ENCODE peak calls at places on chromosomes 12 and 14, in four cellular contexts. Q is OCI-LY7, T is right lobe of liver, B is lung. F is an unnamed sample. For H3K4me1, the result is how much of the 10 kb centered on the place peaks cover.

GRCh38 chr12:129001-129400 is 62.4 kb downstream of the IQSEC3 start:
- DNase-seq in Q (no peak), T (no peak), B (no peak), F (no peak)

GRCh38 chr12:12445882-12446181 is 89.0 kb downstream of the BORCS5 start:
- DNase-seq in Q (no peak), T (no peak), B (no peak), F (no peak)

GRCh38 chr12:81022531-81022930 is 55.3 kb upstream of the ACSS3 start:
- DNase-seq in Q (no peak), T (no peak), B (no peak), F (no peak)

GRCh38 chr12:58814036-58814435 is 106.3 kb downstream of the LRIG3 start:
- DNase-seq in Q (no peak), T (no peak), B (no peak), F (no peak)

GRCh38 chr12:47184813-47185212 is 105.1 kb upstream of the AMIGO2 start:
- DNase-seq in Q (no peak), T (no peak), B (peak), F (no peak)

GRCh38 chr12:110079477-110080400 is 31.4 kb upstream of the C12orf76 start:
- DNase-seq in Q (peak), T (peak), B (peak), F (peak)

GRCh38 chr14:63273717-63274673 is 44.7 kb downstream of the GPHB5 start:
- DNase-seq in Q (no peak), T (no peak), B (peak), F (no peak)

GRCh38 chr14:35404496-35405303 is at the start of gene NFKBIA:
- DNase-seq in Q (peak), T (peak), B (peak), F (peak)

GRCh38 chr14:95619785-95620417 is 66.3 kb upstream of the TCL1B start:
- DNase-seq in Q (no peak), T (no peak), B (no peak), F (no peak)
- H3K4me3 ChIP-seq in Q (no peak), T (no peak), B (no peak), F (no peak)

GRCh38 chr12:50164963-50165362 is 2.2 kb downstream of the CERS5 start:
- DNase-seq in Q (no peak), T (no peak), B (no peak), F (no peak)

GRCh38 chr12:50162225-50162624 is 4.9 kb downstream of the CERS5 start:
- DNase-seq in Q (no peak), T (no peak), B (no peak), F (no peak)

GRCh38 chr12:50166776-50167025 is 468 bp downstream of the CERS5 start:
- DNase-seq in Q (no peak), T (peak), B (peak), F (peak)

GRCh38 chr12:50167026-50167742 is at the start of gene CERS5:
- DNase-seq in Q (peak), T (peak), B (peak), F (peak)
- H3K4me1 ChIP-seq in Q (under half), T (under half), B (under half), F (under half)

GRCh38 chr12:4355843-4356327 is 23.6 kb downstream of the FGF23 start:
- DNase-seq in Q (peak), T (no peak), B (no peak), F (peak)
- TF ChIP-seq CTCF in Q (peak), T (no peak), B (no peak), F (peak)

GRCh38 chr12:113630625-113631024 is 159.0 kb upstream of the LHX5 start:
- DNase-seq in Q (no peak), T (no peak), B (no peak), F (no peak)

GRCh38 chr12:113620437-113620976 is 148.8 kb upstream of the LHX5 start:
- DNase-seq in Q (no peak), T (no peak), B (no peak), F (no peak)

GRCh38 chr12:113622410-113622809 is 150.7 kb upstream of the LHX5 start:
- DNase-seq in Q (no peak), T (no peak), B (no peak), F (no peak)

GRCh38 chr12:113625499-113625898 is 153.8 kb upstream of the LHX5 start:
- DNase-seq in Q (no peak), T (no peak), B (no peak), F (no peak)
- H3K4me3 ChIP-seq in Q (no peak), T (no peak), B (no peak), F (no peak)

DNA sequence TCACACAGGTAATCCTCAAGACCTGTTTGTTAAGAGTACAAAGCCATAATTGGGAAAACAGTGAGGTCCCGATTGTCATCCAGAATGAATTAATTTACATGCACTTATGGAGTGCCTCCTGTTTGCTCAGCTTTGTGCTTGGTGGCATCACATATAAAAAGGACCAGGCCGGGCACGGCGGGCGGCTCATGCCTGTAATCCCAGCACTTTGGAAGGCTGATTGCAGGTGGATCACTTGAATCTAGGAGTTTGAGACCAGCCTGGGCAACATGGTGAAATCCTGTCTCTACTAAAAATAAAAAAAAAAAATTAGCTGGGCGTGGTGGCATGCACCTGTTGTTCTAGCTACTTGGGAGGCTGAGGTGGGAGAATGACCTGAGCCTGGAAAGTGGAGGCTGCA is 247.4 kb downstream of the CACNA1C start:
- DNase-seq in Q (no peak), T (no peak), B (no peak), F (no peak)
- H3K4me1 ChIP-seq in Q (half or more), T (under half), B (under half), F (under half)

GRCh38 chr12:61823102-61823501 is 437.1 kb upstream of the USP15 start:
- DNase-seq in Q (no peak), T (no peak), B (no peak), F (no peak)
- TF ChIP-seq CTCF in Q (no peak), T (no peak), B (no peak), F (no peak)

GRCh38 chr14:54220697-54221431 is 175.9 kb upstream of the CDKN3 start:
- DNase-seq in Q (no peak), T (no peak), B (no peak), F (no peak)
- H3K4me3 ChIP-seq in Q (no peak), T (peak), B (no peak), F (no peak)

DNA sequence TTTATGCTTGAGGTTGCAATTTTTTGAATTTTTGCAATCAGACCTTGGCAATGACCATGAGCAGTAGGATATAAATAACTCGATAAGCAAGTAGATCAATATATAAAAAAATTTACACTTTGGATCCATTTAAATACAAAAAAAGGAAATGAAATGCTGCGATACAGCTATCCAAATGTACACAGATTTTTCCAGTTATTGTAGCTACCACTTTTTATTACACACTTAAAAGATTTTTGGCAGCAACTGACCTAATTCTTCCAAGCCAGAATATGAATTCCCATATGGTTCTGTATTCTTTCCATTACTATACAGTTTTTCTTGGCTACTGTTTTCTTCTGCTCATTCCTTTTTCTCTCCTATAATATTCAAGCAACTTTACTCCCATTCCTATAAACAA is 52.2 kb downstream of the TMTC1 start:
- DNase-seq in Q (no peak), T (no peak), B (no peak), F (no peak)
- H3K4me1 ChIP-seq in Q (under half), T (under half), B (under half), F (under half)

DNA sequence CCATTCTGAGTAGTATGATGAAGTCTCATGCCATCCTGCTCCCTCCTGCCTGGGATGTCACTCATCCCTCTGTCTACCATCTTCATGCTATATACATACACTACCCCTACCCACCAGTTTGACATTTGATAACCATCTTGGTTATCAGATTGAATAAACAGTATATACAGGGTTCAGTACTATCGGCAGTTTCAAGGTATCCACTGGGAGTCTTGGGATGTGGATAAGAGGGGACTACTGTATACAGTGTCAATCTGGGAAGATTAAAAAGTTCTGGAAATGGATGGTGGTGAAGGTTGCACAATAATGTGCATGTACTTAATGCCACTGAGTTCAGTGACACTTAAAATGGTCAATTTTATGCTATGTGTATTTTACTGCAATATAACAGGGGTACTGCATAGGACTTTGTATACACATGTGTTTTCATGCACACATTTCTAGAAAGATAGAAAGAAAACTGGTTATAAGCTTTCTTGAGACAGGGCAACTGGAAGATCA is 22.1 kb downstream of the SPPL3 start:
- DNase-seq in Q (no peak), T (no peak), B (no peak), F (no peak)
- TF ChIP-seq CTCF in Q (no peak), T (no peak), B (no peak), F (no peak)

DNA sequence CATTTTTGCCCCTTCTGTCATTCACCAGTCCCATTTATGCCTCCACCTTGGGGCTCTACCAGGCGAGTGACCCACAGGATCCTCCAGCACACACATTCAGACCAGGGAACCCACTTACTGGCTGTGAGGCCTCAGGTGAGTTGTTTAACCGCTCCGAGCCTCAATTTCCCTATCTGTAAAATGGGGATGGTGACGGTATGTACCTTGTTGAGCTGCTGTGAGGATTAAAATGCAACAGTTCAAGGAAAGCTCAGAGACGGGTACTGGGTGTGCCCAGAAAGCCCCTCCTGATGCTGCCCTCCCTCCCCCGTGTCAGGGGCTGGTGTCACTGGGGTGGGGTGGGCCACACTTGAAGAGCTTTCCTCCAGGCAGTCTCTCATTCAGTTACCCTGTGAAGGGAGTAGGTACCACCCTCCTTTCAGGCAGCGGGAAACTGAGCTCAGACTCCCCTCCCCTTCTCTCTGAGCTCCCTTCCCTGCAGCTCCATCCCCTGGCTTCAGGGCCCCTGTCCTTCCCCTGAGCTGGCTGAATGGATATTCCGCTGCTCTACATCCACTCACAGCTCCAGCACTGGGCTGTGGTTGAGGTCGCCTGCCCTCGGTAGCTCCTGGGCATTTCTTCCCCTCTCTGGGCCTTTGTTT is 1.4 kb upstream of the SERPINA1 start:
- DNase-seq in Q (no peak), T (no peak), B (no peak), F (no peak)
- H3K4me3 ChIP-seq in Q (no peak), T (peak), B (no peak), F (no peak)

F was measured in mucosa of descending colon.